ENCODE peak calls at places on chromosomes 2 and 18, in four cellular contexts. Q is psoas muscle, O is tibial artery, Y is epithelial cell of esophagus. J is an unnamed sample.

GRCh38 chr2:81672923-81673322 is 1368.4 kb upstream of the LRRTM1 start:
- DNase-seq in Y (no peak), O (no peak), Q (no peak), J (no peak)

GRCh38 chr2:133124446-133124845 is 443.8 kb downstream of the NCKAP5 start:
- DNase-seq in Y (no peak), O (no peak), Q (no peak), J (no peak)

GRCh38 chr2:215797676-215798075 is 215.7 kb downstream of the MREG start:
- DNase-seq in O (no peak), Y (no peak), Q (no peak), J (no peak)

GRCh38 chr2:6924101-6924917 is 7.1 kb downstream of the RNF144A start:
- DNase-seq in Q (no peak), O (no peak), Y (no peak), J (no peak)

GRCh38 chr2:134310450-134311079 is 56.7 kb downstream of the MGAT5 start:
- DNase-seq in O (peak), Y (no peak), Q (no peak), J (no peak)

GRCh38 chr18:10140928-10141327 is 227.1 kb downstream of the VAPA start:
- DNase-seq in Y (peak), Q (no peak), O (no peak), J (no peak)

GRCh38 chr18:9863282-9863681 is 22.5 kb upstream of the TXNDC2 start:
- DNase-seq in Q (no peak), O (no peak), Y (no peak), J (peak)

GRCh38 chr2:25349397-25349796 is 7.7 kb upstream of the DNMT3A start:
- DNase-seq in Q (peak), Y (peak), O (no peak), J (no peak)

GRCh38 chr2:203105996-203106395 is 91.3 kb downstream of the NBEAL1 start:
- DNase-seq in Q (no peak), Y (peak), O (no peak), J (no peak)

GRCh38 chr2:84942964-84943421 is 28.0 kb upstream of the KCMF1 start:
- DNase-seq in O (no peak), Y (peak), Q (no peak), J (no peak)

GRCh38 chr2:162022290-162022945 is 51.6 kb downstream of the DPP4 start:
- DNase-seq in O (no peak), Q (no peak), Y (peak), J (no peak)

GRCh38 chr2:47984041-47984440 is 77.7 kb upstream of the FBXO11 start:
- DNase-seq in O (no peak), Q (no peak), Y (no peak), J (no peak)

GRCh38 chr18:58520964-58521363 is 107.9 kb downstream of the ALPK2 start:
- DNase-seq in Q (no peak), O (no peak), Y (peak), J (no peak)

GRCh38 chr2:68318686-68319396 is 908 bp downstream of the CNRIP1 start:
- DNase-seq in Q (peak), Y (no peak), O (peak), J (no peak)

GRCh38 chr2:53945538-53945937 is 25.3 kb downstream of the PSME4 start:
- DNase-seq in Q (no peak), Y (no peak), O (no peak), J (no peak)

GRCh38 chr2:15177103-15177502 is 384.0 kb downstream of the NBAS start:
- DNase-seq in O (no peak), Y (peak), Q (no peak), J (no peak)

DNA sequence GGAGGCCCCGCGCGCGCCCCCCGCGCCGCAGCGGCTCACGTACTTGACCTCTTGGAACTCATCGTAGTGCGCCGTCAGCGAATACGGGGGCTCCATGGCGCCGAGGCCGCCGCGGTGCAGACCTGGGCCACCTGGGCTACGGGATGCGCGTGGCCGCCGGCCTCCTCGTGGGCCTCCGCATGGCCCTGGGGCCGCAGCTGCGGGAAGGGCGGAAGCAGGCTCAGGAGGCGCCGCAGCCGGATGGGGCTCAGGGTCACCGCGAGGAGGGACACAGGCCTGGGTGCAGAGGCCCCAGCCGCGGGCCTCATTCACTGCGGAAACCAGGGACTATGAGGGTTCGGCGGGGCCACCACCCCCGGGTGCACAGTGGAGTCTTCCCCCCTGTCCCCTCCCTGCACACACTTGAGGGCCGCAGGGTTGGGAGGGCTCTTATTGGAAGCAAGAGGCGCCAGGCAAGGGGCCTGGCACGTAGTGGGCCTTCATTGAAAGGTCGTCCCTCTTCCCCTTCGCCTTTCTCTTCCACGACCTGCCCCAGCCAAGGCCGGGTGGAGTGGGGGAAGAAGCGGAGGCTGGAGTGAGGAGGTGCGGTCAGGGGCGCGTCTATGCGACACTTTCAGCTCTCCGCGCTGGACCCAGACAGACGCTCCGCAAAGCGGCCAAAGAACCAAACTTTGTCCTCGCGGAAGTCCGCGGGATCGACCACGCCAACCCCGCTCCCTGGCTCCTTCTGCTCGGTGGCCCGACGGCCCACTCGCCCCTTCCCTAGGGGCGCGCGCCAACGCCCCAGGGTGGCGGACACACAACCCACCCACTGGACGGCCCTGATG is 863 bp downstream of the ECEL1 start:
- DNase-seq in O (peak), Y (no peak), Q (no peak), J (no peak)
- H3K4me3 ChIP-seq in O (no peak), Y (no peak), Q (peak), J (peak)

GRCh38 chr18:52339891-52340371 is at the start of gene DCC:
- DNase-seq in O (no peak), Y (peak), Q (no peak), J (no peak)

GRCh38 chr18:52343731-52344340 is 3.8 kb downstream of the DCC start:
- DNase-seq in Q (no peak), Y (no peak), O (no peak), J (no peak)

GRCh38 chr18:52343138-52343537 is 3.1 kb downstream of the DCC start:
- DNase-seq in Y (no peak), O (no peak), Q (no peak), J (no peak)

GRCh38 chr18:52340466-52341378 is 725 bp downstream of the DCC start:
- DNase-seq in O (no peak), Q (no peak), Y (no peak), J (no peak)

DNA sequence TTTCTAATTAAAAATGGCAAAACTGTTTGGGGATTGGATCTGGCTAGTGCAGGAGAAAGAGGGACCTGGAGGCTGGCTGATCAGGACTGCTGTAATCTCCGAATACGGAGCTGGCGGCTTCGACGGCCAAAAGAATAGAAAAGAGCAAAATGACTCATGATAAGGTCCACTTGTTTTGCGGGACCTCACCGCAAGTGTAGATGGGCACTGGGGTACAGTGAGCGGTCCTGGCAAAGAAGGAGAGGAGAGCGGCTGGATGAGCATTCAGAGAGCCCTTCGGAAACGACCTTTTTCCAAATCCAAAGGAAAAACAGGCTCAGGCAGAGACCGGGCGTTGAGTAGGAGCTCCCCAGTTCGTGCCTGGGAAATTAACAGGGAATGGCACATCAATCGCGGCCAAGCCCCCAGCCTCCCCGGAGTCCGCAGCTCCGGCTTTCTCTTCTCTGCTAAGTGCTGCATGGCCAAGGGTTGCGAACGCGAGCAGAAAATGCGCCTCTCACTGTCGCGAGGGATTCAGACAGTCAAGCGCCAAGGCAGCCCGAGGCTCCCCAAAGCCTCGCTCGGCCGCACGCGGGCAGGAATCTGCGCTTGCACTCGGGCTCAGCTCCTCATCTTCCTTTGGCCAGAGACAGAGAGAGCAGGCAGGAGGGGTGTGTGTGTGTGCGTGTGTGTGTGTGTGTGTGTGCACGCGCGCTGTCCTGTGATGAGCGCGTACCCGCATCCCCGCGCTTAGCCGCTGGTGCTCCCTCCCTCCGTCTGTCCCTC is 1.8 kb downstream of the DCC start:
- DNase-seq in Y (peak), O (no peak), Q (no peak), J (no peak)
- H3K4me3 ChIP-seq in Y (no peak), O (no peak), Q (no peak), J (no peak)

DNA sequence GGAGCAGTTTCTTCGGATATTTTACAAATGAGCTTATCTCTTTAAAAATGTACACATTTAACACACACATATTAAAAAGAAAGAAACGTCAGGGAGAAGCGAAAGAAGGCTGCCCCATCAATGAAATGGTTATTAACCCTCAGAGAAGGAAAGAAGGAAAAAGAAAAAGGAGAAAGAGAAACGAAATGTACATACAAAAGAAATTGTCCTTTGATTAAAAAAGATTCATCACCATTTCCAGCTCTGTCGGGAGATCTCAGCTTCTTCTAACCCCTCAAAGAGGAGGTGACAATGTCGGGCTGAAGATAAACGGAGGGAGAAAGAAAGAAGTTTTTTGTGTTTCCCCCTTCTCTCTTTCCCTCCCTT is 1.5 kb downstream of the IKZF2 start:
- DNase-seq in Q (no peak), O (no peak), Y (no peak), J (no peak)
- H3K4me3 ChIP-seq in Q (peak), O (peak), Y (peak), J (peak)

DNA sequence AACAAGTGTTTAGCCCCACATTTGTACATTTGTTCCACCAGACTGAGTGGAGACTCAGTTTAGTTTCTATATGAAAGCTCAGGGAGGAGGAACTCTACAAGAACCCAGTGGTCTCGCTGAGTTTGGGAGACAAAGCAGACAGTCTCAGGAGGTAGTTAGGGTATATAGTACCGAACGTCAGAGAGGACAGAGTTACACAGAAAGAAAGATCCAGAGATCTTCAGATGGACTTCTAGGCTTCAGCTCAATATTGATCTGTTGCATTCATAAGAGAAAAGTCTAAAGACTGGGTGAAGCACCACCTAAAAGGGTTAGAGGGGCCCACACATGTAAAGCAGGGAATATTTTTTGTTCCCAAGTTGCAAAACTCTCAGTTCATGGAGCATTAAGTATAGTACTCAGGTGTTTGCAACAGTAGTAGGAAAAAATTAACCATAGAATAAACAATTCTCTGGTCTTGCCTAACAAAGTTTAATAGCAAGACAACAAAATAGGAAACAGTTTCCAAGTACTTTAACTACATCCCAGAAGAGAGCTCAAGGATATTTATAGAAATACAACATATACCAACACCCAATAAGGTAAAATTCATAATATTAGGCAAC is 4.2 kb downstream of the TFPI start:
- DNase-seq in O (no peak), Q (no peak), Y (no peak), J (no peak)
- H3K4me3 ChIP-seq in O (peak), Q (peak), Y (no peak), J (no peak)

GRCh38 chr18:77548790-77549420 is 299.3 kb downstream of the GALR1 start:
- DNase-seq in O (no peak), Q (peak), Y (no peak), J (no peak)
- H3K4me3 ChIP-seq in O (no peak), Q (no peak), Y (no peak), J (no peak)

DNA sequence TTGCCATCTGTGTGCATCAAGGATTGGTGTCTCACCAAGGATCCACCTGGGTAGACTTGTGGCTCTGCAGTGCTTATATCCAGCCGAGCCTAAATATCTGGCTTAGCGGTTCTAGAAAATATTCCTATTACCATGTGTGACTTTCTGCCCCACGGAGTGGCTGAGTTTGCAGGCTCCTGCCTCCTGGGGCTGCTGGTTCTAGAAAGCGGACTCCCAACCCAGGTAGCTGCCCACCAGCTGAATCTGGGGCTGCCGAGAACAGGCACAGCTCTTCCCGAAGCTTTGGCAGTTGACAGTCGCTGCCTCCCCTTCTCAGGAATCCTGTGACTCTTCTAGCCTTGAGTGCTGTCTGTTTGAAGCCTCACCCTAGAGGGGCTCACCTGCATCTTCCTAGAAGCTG is 104.6 kb downstream of the TPGS2 start:
- DNase-seq in O (no peak), Q (no peak), Y (no peak), J (no peak)
- H3K4me3 ChIP-seq in O (peak), Q (peak), Y (no peak), J (no peak)

DNA sequence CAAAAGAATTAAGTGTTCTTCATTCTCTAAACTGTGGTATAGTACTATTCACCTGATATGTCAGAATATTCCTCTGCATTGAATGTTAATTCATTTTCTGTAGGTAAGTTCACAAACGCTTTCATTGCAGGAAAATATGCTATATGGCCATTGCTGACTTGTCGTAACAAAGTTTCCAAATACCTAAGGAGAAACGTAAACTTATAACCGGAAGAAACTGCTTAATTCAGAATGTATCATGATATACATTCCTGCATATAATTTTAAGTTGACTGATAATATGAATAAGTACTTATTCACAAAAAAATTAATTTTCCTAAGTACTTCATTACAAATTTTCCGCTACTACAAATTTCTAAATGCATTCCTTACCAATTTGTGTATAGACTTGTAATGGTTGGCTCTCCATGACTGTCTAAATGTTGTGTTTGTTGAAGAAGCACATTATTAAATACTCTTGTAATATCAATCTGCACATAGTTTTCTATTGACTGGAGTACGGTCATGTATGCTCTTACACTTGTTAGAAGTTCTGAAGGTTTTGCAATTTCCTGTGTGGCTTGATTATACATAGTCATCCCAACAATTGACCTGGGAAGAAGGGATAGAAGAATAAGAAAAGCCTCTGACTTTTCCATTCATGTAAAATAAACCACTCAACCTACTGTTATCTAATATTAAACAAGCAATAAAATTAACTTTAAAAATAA is 85.4 kb downstream of the NCKAP1 start:
- DNase-seq in Y (peak), Q (no peak), O (no peak), J (no peak)
- H3K4me3 ChIP-seq in Y (no peak), Q (no peak), O (no peak), J (no peak)

GRCh38 chr2:196173505-196173904 is 2.1 kb upstream of the STK17B start:
- DNase-seq in O (no peak), Y (no peak), Q (no peak), J (no peak)

GRCh38 chr2:196172976-196173375 is 1.6 kb upstream of the STK17B start:
- DNase-seq in Y (no peak), Q (no peak), O (no peak), J (no peak)

GRCh38 chr2:196171248-196171871 is at the start of gene STK17B:
- DNase-seq in Y (peak), Q (peak), O (peak), J (peak)

GRCh38 chr2:196170681-196171247 is 614 bp downstream of the STK17B start:
- DNase-seq in O (peak), Y (peak), Q (peak), J (no peak)

GRCh38 chr2:196171946-196172345 is 568 bp upstream of the STK17B start:
- DNase-seq in Q (no peak), Y (no peak), O (no peak), J (no peak)
- H3K4me3 ChIP-seq in Q (peak), Y (peak), O (peak), J (peak)

DNA sequence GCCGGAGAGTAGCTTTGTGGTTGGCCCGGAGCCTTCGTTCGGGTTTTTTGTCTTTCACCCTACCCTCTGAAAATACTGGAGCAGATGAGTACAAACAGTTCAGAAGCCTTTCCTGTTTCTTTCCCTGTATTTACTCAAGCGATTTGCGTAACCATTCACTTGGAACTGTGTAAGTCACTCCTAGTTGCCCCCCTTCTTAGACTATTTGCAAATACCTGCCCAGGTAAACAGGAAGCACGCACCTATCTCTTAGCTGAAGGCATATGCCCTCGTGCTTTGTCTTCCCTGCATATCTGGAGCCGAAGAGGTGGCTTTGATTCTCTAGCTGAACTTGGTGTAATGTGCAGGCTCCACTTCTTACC is 1.4 kb downstream of the KCNS3 start:
- DNase-seq in O (no peak), Y (peak), Q (no peak), J (no peak)
- H3K4me3 ChIP-seq in O (peak), Y (peak), Q (peak), J (peak)

GRCh38 chr2:156343096-156343939 is 10.8 kb upstream of the NR4A2 start:
- DNase-seq in Q (no peak), O (no peak), Y (no peak), J (no peak)
- H3K4me3 ChIP-seq in Q (peak), O (peak), Y (peak), J (peak)

J was measured in right atrium auricular region.